ENCODE peak calls at places on chromosomes 11 and 22, in six cellular contexts. W is aorta; Z is CD4-positive, CD25-positive, alpha-beta regulatory T cell; B is transverse colon; I is bronchial epithelial cell; Q is gastrocnemius medialis. O is an unnamed sample. For H3K27me3, the result is how much of the 10 kb centered on the place peaks cover.

GRCh38 chr11:58046231-58046630 is 15.5 kb downstream of the OR6Q1 start:
- DNase-seq in B (no peak), Q (no peak), I (peak), Z (no peak), W (no peak), O (no peak)

GRCh38 chr11:122758974-122759373 is 79.3 kb upstream of the CRTAM start:
- DNase-seq in Q (no peak), I (peak), W (no peak), B (no peak), Z (no peak), O (no peak)

GRCh38 chr11:106974831-106975230 is 43.4 kb downstream of the GUCY1A2 start:
- DNase-seq in Q (no peak), I (no peak), W (no peak), B (no peak), Z (no peak), O (no peak)

GRCh38 chr22:42301072-42301741 is 30.8 kb upstream of the TCF20 start:
- DNase-seq in B (no peak), Z (no peak), I (no peak), W (no peak), Q (no peak), O (no peak)

GRCh38 chr11:130477646-130478203 is 29.3 kb downstream of the ADAMTS15 start:
- DNase-seq in Q (no peak), Z (no peak), I (no peak), B (no peak), W (no peak), O (no peak)

GRCh38 chr11:34345012-34345804 is 12.6 kb downstream of the ABTB2 start:
- DNase-seq in W (peak), B (no peak), I (peak), Z (no peak), Q (peak), O (peak)

GRCh38 chr11:7062534-7062933 is 26.3 kb upstream of the RBMXL2 start:
- DNase-seq in W (no peak), I (no peak), Z (no peak), Q (no peak), B (no peak), O (no peak)

GRCh38 chr11:67646535-67647336 is 3.8 kb downstream of the ACY3 start:
- DNase-seq in W (peak), Z (peak), I (no peak), Q (no peak), B (peak), O (no peak)

GRCh38 chr11:43789700-43790443 is 90.8 kb upstream of the ALKBH3 start:
- DNase-seq in I (peak), W (no peak), B (no peak), Q (no peak), Z (no peak), O (no peak)

GRCh38 chr11:61281581-61282250 is 13.4 kb downstream of the VWCE start:
- DNase-seq in W (no peak), Z (no peak), B (peak), I (peak), Q (no peak), O (peak)

GRCh38 chr11:134581966-134582787 is 170.1 kb upstream of the B3GAT1 start:
- DNase-seq in Z (no peak), Q (no peak), B (no peak), W (no peak), I (no peak), O (no peak)

GRCh38 chr11:16881074-16881709 is 133.0 kb downstream of the PLEKHA7 start:
- DNase-seq in B (no peak), I (peak), Z (no peak), Q (peak), W (peak), O (no peak)

GRCh38 chr11:131640320-131640719 is 269.9 kb downstream of the NTM start:
- DNase-seq in B (no peak), I (no peak), Z (no peak), Q (no peak), W (no peak), O (no peak)

GRCh38 chr11:123301696-123302400 is 106.8 kb upstream of the CLMP start:
- DNase-seq in Z (peak), I (no peak), W (peak), Q (peak), B (peak), O (peak)

GRCh38 chr11:25039165-25039564 is 542.3 kb downstream of the LUZP2 start:
- DNase-seq in I (no peak), Q (no peak), Z (no peak), W (no peak), B (no peak), O (no peak)

GRCh38 chr22:37747090-37747714 is 50.4 kb downstream of the TRIOBP start:
- DNase-seq in B (no peak), W (peak), I (peak), Z (peak), Q (no peak), O (no peak)

DNA sequence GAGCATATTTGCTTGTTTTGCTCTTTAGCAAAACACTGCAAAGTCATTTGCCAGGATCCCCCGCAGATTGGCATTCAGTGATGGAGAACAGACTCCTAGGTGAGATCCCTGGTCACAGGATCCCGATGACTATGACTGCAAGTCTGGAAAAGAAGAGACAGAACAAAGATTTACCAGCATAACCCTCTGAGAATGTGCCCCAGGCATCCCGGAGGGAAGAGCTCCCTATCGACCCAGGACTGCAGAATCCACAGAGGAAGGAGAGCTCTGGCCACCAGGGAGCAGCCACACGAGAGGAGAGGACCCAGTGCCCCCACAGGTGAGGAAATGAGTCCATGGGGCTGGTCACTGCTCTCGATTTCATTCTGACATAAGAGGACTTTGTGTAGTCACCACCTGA is 105.2 kb downstream of the ZNF280B start:
- DNase-seq in I (no peak), W (no peak), Q (no peak), Z (no peak), B (no peak), O (no peak)
- H3K27me3 ChIP-seq in I (under half), W (under half), Q (under half), Z (under half), B (under half), O (under half)

DNA sequence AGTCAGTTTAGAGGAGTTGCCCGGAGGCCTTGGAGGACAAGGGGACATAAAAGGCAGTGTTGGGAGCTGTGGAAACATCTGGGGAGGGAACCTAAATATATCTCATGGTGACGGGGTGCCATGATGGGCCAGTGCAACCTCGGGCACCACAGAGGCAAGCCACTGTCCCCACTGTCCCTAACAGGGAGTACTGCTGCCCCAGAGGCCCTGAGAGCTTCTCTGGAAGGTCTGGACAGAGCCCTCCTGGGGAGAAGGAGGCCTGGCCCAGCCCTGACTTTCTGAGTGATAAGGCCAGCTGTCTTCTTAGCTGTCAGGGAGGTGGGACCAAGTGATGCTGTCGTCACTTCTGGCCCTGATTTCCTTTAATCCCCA is 5.5 kb upstream of the P2RY6 start:
- DNase-seq in B (no peak), Q (peak), Z (no peak), I (no peak), W (no peak), O (no peak)
- H3K27me3 ChIP-seq in B (under half), Q (under half), Z (under half), I (under half), W (under half), O (under half)

GRCh38 chr11:65834202-65834601 is 439 bp downstream of the SNX32 start:
- DNase-seq in Q (no peak), W (no peak), Z (no peak), B (no peak), I (no peak), O (no peak)
- H3K27me3 ChIP-seq in Q (under half), W (under half), Z (under half), B (under half), I (under half), O (under half)

DNA sequence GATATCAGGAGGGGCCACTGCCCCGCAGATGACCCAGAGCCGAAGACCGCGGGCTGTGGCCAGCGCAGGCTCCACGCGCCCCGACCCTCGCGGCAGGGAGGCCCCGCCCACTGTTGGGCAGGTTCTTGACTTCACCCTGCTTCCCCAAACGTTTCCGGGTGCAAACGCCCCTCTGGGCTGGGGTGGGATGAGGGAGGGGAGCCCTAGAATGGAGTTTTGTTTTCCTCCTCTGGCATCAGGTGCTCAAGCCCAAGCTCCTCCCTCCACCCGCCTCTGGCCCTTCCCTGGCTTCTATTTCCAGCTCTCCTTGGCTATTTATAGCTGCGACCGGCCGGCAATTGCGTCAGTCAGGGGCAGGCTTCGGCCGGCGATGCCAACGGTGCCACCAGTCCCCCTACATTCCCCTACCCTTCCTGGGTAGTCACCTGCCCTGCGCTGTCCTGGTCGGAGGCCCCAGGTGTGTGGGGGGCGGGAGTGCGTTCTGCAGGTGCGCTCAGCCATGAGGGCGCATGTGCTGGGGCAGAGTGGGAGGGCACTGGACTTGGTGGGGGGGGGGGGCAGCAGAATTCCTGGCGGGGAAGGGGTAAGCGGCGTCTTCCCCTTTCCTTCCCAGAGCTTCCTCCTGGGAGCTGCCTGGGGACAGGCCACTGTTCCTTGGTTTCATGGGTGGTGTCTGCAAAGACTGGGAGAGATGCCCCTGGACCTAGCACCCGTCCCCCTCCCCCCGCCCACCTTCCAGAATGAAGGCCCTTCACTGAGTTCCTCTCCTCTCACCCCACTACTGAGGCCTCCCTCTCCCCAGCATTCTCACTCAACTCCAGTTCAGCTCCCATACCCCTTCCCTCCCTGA is 23.6 kb downstream of the DUSP8 start:
- DNase-seq in Q (peak), Z (no peak), I (peak), W (peak), B (peak), O (no peak)
- H3K27me3 ChIP-seq in Q (under half), Z (under half), I (under half), W (under half), B (under half), O (under half)

GRCh38 chr11:128927683-128928336 is 14.9 kb downstream of the TP53AIP1 start:
- DNase-seq in Z (no peak), Q (no peak), I (no peak), W (peak), B (no peak), O (no peak)

GRCh38 chr11:128931066-128931465 is 11.6 kb downstream of the TP53AIP1 start:
- DNase-seq in Z (no peak), B (no peak), I (no peak), Q (no peak), W (no peak), O (no peak)

GRCh38 chr11:128929991-128930390 is 12.7 kb downstream of the TP53AIP1 start:
- DNase-seq in B (no peak), W (peak), I (no peak), Z (no peak), Q (no peak), O (no peak)

GRCh38 chr11:128928400-128928799 is 14.3 kb downstream of the TP53AIP1 start:
- DNase-seq in B (peak), Z (peak), Q (no peak), W (peak), I (peak), O (no peak)

GRCh38 chr11:128929468-128929867 is 13.2 kb downstream of the TP53AIP1 start:
- DNase-seq in Z (no peak), B (no peak), I (no peak), Q (no peak), W (peak), O (no peak)
- H3K27me3 ChIP-seq in Z (under half), B (under half), I (under half), Q (under half), W (under half), O (under half)

DNA sequence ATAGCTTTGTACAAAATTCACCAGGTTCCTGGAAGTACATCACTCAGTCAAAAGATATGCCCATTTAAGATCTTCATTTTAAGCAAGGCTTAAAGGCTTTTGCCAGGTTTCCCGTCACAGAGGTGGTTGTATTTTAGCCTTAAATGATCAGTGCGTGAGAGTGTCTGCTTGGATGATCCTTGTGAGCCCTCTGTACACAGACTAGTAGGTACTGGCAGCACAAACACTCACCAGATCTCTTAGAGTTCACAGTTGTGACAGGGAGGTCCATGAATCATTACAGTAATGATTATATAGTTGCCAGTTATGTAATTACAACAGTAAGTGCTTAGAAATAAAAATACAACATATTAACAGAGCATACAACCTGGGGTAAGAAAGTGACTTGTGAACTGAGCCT is 84.2 kb upstream of the SLC25A18 start:
- DNase-seq in W (no peak), I (no peak), B (no peak), Z (no peak), Q (no peak), O (no peak)
- H3K27me3 ChIP-seq in W (under half), I (under half), B (under half), Z (under half), Q (under half), O (under half)

DNA sequence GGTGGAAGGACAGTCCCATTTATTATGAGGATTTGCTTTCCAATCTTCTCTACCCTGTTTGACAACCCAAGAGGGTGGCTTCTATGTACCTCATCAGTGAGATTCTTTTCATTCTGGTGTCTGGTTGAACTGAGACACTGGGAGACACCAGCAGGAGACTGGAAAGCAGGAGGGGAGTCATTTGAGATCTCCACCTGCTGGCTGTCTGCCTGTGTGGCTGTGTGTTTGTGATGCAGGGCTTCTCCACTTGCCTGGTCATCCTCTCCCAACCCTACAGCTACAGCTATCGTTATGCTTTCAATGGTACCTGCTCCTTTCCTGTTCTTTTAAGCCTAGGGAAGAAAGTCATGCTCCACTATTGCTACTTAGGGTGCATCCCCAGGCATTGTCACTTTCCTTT is 48.6 kb downstream of the MRGPRX1 start:
- DNase-seq in I (no peak), B (no peak), Q (no peak), W (no peak), Z (no peak), O (no peak)
- H3K27me3 ChIP-seq in I (under half), B (under half), Q (under half), W (under half), Z (under half), O (under half)

GRCh38 chr22:50045211-50046018 is 12.7 kb downstream of the TTLL8 start:
- DNase-seq in W (peak), Q (no peak), I (no peak), B (no peak), Z (no peak), O (no peak)
- H3K27me3 ChIP-seq in W (under half), Q (under half), I (under half), B (under half), Z (under half), O (under half)

GRCh38 chr11:19714093-19714386 is 1.4 kb downstream of the NAV2 start:
- DNase-seq in Z (no peak), W (peak), B (no peak), I (no peak), Q (no peak), O (no peak)
- H3K27me3 ChIP-seq in Z (under half), W (under half), B (under half), I (under half), Q (under half), O (under half)

GRCh38 chr11:45285931-45286632 is at the start of gene SYT13:
- DNase-seq in W (peak), Z (no peak), I (no peak), Q (no peak), B (peak), O (no peak)

GRCh38 chr11:45282070-45282469 is 4.1 kb downstream of the SYT13 start:
- DNase-seq in W (no peak), Q (no peak), Z (no peak), B (no peak), I (no peak), O (no peak)

GRCh38 chr11:45287316-45287903 is 1.3 kb upstream of the SYT13 start:
- DNase-seq in Z (no peak), I (no peak), W (no peak), B (no peak), Q (no peak), O (no peak)

GRCh38 chr11:45288395-45288794 is 2.3 kb upstream of the SYT13 start:
- DNase-seq in I (no peak), W (no peak), Q (no peak), B (no peak), Z (no peak), O (no peak)

GRCh38 chr11:45285289-45285828 is 782 bp downstream of the SYT13 start:
- DNase-seq in Q (no peak), B (peak), I (no peak), W (no peak), Z (no peak), O (no peak)
- H3K27me3 ChIP-seq in Q (under half), B (under half), I (under half), W (under half), Z (under half), O (under half)